ENCODE peak calls at places on chromosome 1, in ten cellular contexts. Y is skeletal muscle cell; V is activated T-cell treated with anti-CD3 and anti-CD28 coated beads, Interleukin-2, amount 50 U/mL, for 72 hours; W is NCI-H1092 treated with DMSO at 0.1 percent for 48 hours; O is colonic mucosa; B is vagina; Q is LoVo; U is Jurkat, Clone E6-1; T is astrocyte of the spinal cord; F is NCI-H146. E is an unnamed sample.

GRCh38 chr1:55483523-55483922 is 268.4 kb upstream of the USP24 start:
- DNase-seq in Y (no peak), V (no peak), W (no peak), O (no peak), B (no peak), Q (no peak), U (no peak), T (no peak), F (no peak), E (no peak)

GRCh38 chr1:230855886-230856285 is 12.4 kb downstream of the C1orf198 start:
- DNase-seq in Y (no peak), V (no peak), W (no peak), O (no peak), B (no peak), Q (no peak), U (no peak), T (peak; percentile 43), F (no peak), E (no peak)

GRCh38 chr1:248696261-248696660 is 6.3 kb downstream of the OR14I1 start:
- DNase-seq in Y (no peak), V (no peak), W (no peak), O (peak; percentile 49), B (no peak), Q (peak; percentile 39), U (peak; percentile 39), T (no peak), F (peak; percentile 66), E (no peak)

GRCh38 chr1:157431751-157432150 is 120.6 kb downstream of the FCRL5 start:
- DNase-seq in Y (peak; percentile 36), V (no peak), W (no peak), O (no peak), B (no peak), Q (no peak), U (no peak), T (peak; percentile 69), F (no peak), E (no peak)

GRCh38 chr1:244256086-244256485 is 195.6 kb downstream of the ADSS2 start:
- DNase-seq in Y (no peak), V (no peak), W (no peak), O (no peak), B (no peak), Q (no peak), U (no peak), T (no peak), F (no peak), E (no peak)

GRCh38 chr1:63917571-63918394 is 144.0 kb downstream of the ROR1 start:
- DNase-seq in Y (no peak), V (peak; percentile 29), W (no peak), O (no peak), B (no peak), Q (no peak), U (no peak), T (no peak), F (peak; percentile 11), E (no peak)

GRCh38 chr1:27137544-27138075 is 17.3 kb downstream of the SLC9A1 start:
- DNase-seq in Y (no peak), V (no peak), W (no peak), O (peak; percentile 68), B (no peak), Q (no peak), U (no peak), T (no peak), F (no peak), E (no peak)

GRCh38 chr1:203459671-203460201 is 15.9 kb upstream of the PRELP start:
- DNase-seq in Y (no peak), V (no peak), W (no peak), O (no peak), B (no peak), Q (no peak), U (no peak), T (no peak), F (no peak), E (no peak)